ENCODE peak calls at places on chromosomes 13 and 19, in eight cellular contexts. S, R, J, T, I, W, U and G are unnamed samples.

GRCh38 chr13:84896128-84896527 is 903.1 kb downstream of the SLITRK6 start:
- DNase-seq in W (no peak), I (peak; percentile 52), T (peak; percentile 5), J (peak; percentile 1), S (no peak), U (peak; percentile 45), R (no peak), G (no peak)

GRCh38 chr19:55472463-55472862 is 4.0 kb upstream of the ZNF628 start:
- DNase-seq in R (no peak), T (no peak), U (peak; percentile 96), I (peak; percentile 55), S (no peak), W (no peak), J (no peak), G (no peak)

GRCh38 chr19:4519172-4519496 is 848 bp upstream of the PLIN4 start:
- DNase-seq in I (no peak), U (no peak), R (no peak), S (no peak), J (no peak), T (no peak), W (no peak), G (no peak)

GRCh38 chr19:3270908-3271307 is 46.4 kb downstream of the CELF5 start:
- DNase-seq in I (peak; percentile 43), T (peak; percentile 62), R (no peak), S (no peak), U (peak; percentile 26), W (no peak), J (no peak), G (no peak)

GRCh38 chr19:58227964-58228583 is 640 bp upstream of the ZNF544 start:
- DNase-seq in S (no peak), R (no peak), W (no peak), U (no peak), I (no peak), T (no peak), J (no peak), G (no peak)

GRCh38 chr19:16113727-16114126 is 2.0 kb downstream of the RAB8A start:
- DNase-seq in U (no peak), J (no peak), W (no peak), R (no peak), T (no peak), S (no peak), I (no peak), G (no peak)

GRCh38 chr13:32448224-32448623 is 20.3 kb upstream of the N4BP2L1 start:
- DNase-seq in U (no peak), I (no peak), T (no peak), R (no peak), S (no peak), J (no peak), W (no peak), G (no peak)

GRCh38 chr13:35926859-35927530 is 204.2 kb downstream of the DCLK1 start:
- DNase-seq in R (no peak), S (no peak), T (no peak), U (no peak), I (no peak), J (no peak), W (no peak), G (no peak)

GRCh38 chr13:108915095-108915633 is 285.8 kb downstream of the MYO16 start:
- DNase-seq in W (no peak), T (no peak), I (peak; percentile 24), J (no peak), S (no peak), R (no peak), U (no peak), G (no peak)

GRCh38 chr13:33017410-33017929 is 1.2 kb downstream of the KL start:
- DNase-seq in J (peak; percentile 65), I (peak; percentile 18), R (no peak), T (peak; percentile 6), S (no peak), W (peak; percentile 59), U (no peak), G (no peak)

GRCh38 chr13:74134777-74135305 is 637 bp upstream of the KLF12 start:
- DNase-seq in U (no peak), I (no peak), R (no peak), J (no peak), S (peak; percentile 18), W (peak; percentile 67), T (peak; percentile 12), G (peak; percentile 54)

GRCh38 chr19:6032381-6032780 is 54.4 kb upstream of the RANBP3 start:
- DNase-seq in T (no peak), R (no peak), S (no peak), W (no peak), U (no peak), I (no peak), J (no peak), G (no peak)

GRCh38 chr13:26300140-26300539 is 46.2 kb downstream of the CDK8 start:
- DNase-seq in I (no peak), J (no peak), S (no peak), T (no peak), R (no peak), W (no peak), U (peak; percentile 19), G (no peak)

GRCh38 chr13:40609972-40610726 is 56.3 kb downstream of the FOXO1 start:
- DNase-seq in R (no peak), S (no peak), I (no peak), J (no peak), T (no peak), W (no peak), U (no peak), G (no peak)

GRCh38 chr19:18733196-18733647 is 49.7 kb downstream of the CRTC1 start:
- DNase-seq in I (peak; percentile 18), W (peak; percentile 57), T (no peak), R (no peak), S (no peak), U (no peak), J (no peak), G (no peak)

GRCh38 chr13:96089749-96090239 is at the start of gene HS6ST3:
- DNase-seq in U (peak; percentile 10), J (no peak), I (no peak), T (no peak), W (peak; percentile 73), R (no peak), S (peak; percentile 10), G (no peak)
- TF ChIP-seq POLR2AphosphoS5 in U (no peak), J (no peak), I (no peak), T (no peak), W (no peak), R (no peak), S (no peak), G (no peak)

GRCh38 chr19:53332484-53332883 is 1.1 kb upstream of the ZNF845 start:
- DNase-seq in U (no peak), I (no peak), J (no peak), S (no peak), R (no peak), T (no peak), W (no peak), G (no peak)

GRCh38 chr19:53328967-53329366 is 4.6 kb upstream of the ZNF845 start:
- DNase-seq in U (no peak), W (no peak), J (no peak), T (peak; percentile 47), R (peak; percentile 78), S (no peak), I (no peak), G (no peak)

GRCh38 chr19:53333071-53333465 is 481 bp upstream of the ZNF845 start:
- DNase-seq in U (no peak), T (no peak), R (peak; percentile 85), W (peak; percentile 42), I (no peak), J (no peak), S (peak; percentile 23), G (peak; percentile 34)

DNA sequence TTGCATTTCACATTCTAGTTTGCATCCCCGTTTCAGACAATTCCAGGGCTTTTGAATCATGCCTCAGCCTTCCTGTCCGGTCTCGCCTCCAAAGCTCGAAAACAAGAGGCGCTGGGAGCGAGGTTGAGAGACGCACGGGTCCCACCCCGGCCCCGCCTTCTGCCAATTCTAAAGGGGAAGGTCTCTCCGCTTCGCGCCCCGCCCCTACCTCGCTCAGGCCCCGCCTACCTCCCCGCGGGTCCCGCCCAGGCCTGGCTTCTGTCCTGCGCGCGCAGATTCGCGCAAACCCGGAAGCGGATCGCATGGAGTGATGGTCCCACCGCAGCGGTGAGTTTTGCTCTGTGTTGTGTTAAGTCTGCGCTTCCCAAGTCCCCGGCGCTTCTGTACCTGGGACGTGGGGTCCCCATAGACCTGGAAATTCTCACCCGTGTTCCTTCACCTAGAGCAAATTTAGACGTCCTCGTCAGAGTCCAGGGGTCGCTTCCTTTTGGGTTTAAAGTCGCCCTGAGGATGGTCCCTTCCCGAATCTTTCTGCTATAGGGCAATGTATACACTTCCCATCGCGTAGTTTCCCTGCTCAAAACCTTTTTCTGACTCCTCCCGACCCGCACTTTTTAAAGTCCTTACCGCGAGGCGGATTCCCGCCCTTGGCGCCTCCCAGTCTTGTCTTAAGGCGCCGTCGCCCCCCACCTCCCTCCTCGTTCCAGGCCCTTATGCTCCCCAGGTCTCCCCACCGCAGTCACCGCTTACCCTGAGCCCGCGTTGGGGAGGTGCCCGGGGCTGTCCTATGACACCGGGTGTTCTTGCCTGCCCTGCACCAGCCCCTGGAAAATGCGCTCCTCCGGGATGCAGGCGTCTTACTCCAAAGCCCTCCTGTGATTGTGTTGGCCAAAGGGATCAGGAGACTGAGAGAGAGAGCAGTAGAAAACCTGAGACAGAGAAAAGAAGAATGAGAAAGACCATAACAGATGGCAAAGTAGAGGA is at the start of gene ZNF845:
- DNase-seq in R (peak; percentile 98), J (peak; percentile 63), S (peak; percentile 96), I (peak; percentile 87), U (peak; percentile 60), T (peak; percentile 92), W (peak; percentile 98), G (peak; percentile 97)
- TF ChIP-seq POLR2A in R (no peak), J (peak; percentile 85), S (peak; percentile 61), I (peak; percentile 77), U (no peak), T (peak; percentile 87), W (no peak), G (peak; percentile 48)

GRCh38 chr13:98428256-98428966 is 148.5 kb downstream of the STK24 start:
- DNase-seq in J (no peak), R (no peak), I (no peak), T (no peak), W (no peak), S (no peak), U (no peak), G (no peak)

GRCh38 chr13:98429531-98429930 is 147.4 kb downstream of the STK24 start:
- DNase-seq in T (no peak), W (no peak), S (no peak), R (no peak), J (no peak), I (no peak), U (no peak), G (no peak)

GRCh38 chr13:98432638-98433037 is 144.3 kb downstream of the STK24 start:
- DNase-seq in S (no peak), R (no peak), I (no peak), U (no peak), J (no peak), W (no peak), T (no peak), G (no peak)

GRCh38 chr13:98429081-98429480 is 147.8 kb downstream of the STK24 start:
- DNase-seq in R (no peak), S (no peak), T (no peak), J (no peak), I (no peak), U (no peak), W (no peak), G (no peak)

GRCh38 chr13:98429977-98430785 is 146.7 kb downstream of the STK24 start:
- DNase-seq in W (no peak), J (no peak), I (no peak), S (no peak), U (no peak), T (no peak), R (no peak), G (no peak)
- H3K27ac ChIP-seq in W (peak overlapping the region; percentile 24), J (no peak overlapping the region), I (no peak overlapping the region), S (no peak overlapping the region), U (no peak overlapping the region), T (no peak overlapping the region), R (no peak overlapping the region), G (no peak overlapping the region)

GRCh38 chr19:52942371-52943133 is 19.3 kb upstream of the ZNF888 start:
- DNase-seq in I (peak; percentile 82), T (peak; percentile 80), U (peak; percentile 59), W (peak; percentile 97), R (peak; percentile 99), J (peak; percentile 48), S (peak; percentile 95), G (peak; percentile 96)
- TF ChIP-seq POLR2AphosphoS5 in I (peak; percentile 84), T (peak; percentile 89), U (peak; percentile 90), W (peak; percentile 97), R (peak; percentile 95), J (peak; percentile 87), S (peak; percentile 95), G (peak; percentile 93)